ENCODE peak calls at places on chromosomes 13 and 19, in ten cellular contexts. U is skeletal muscle cell; W is GM03348; C is C1 segment of cervical spinal cord; X is activated naive CD8-positive, alpha-beta T cell treated with anti-CD3 and anti-CD28 coated beads, Interleukin-2, amount 50 U/mL, for 24 hours; A is mucosa of gallbladder; G is ascending aorta; N is stimulated activated CD4-positive, alpha-beta T cell treated with anti-CD3 and anti-CD28 coated beads, Interleukin-15, amount 100 ng/mL, for 1 hour; P is endothelial cell of umbilical vein; I is GM04503. J is an unnamed sample.

GRCh38 chr13:35881360-35881759 is 249.8 kb downstream of the DCLK1 start:
- DNase-seq in W (no peak), I (no peak), U (no peak), N (no peak), X (no peak), G (no peak), P (no peak), C (peak; percentile 77), A (no peak), J (no peak)

GRCh38 chr13:56424246-56424645 is 716.5 kb upstream of the PRR20A start:
- DNase-seq in W (no peak), N (no peak), P (peak; percentile 14), G (no peak), U (no peak), C (no peak), X (no peak), A (no peak), I (no peak), J (no peak)

GRCh38 chr19:17604372-17605025 is 49.0 kb downstream of the COLGALT1 start:
- DNase-seq in A (no peak), C (no peak), I (no peak), P (no peak), W (no peak), G (no peak), N (no peak), U (no peak), X (no peak), J (no peak)

GRCh38 chr19:40658031-40658430 is 32.4 kb downstream of the NUMBL start:
- DNase-seq in C (no peak), A (no peak), I (no peak), U (no peak), X (no peak), P (no peak), N (no peak), G (no peak), W (no peak), J (no peak)

GRCh38 chr19:57465680-57466381 is 8.9 kb upstream of the VN1R1 start:
- DNase-seq in W (no peak), P (peak; percentile 16), I (no peak), A (no peak), U (no peak), G (no peak), N (no peak), C (no peak), X (no peak), J (no peak)

GRCh38 chr13:94239135-94239534 is 240.3 kb downstream of the DCT start:
- DNase-seq in X (no peak), G (no peak), C (no peak), A (no peak), W (peak; percentile 50), U (no peak), I (peak; percentile 36), N (no peak), P (no peak), J (no peak)

GRCh38 chr13:110463876-110464510 is 97.5 kb downstream of the RAB20 start:
- DNase-seq in C (no peak), G (no peak), N (no peak), X (no peak), U (no peak), A (no peak), I (no peak), W (no peak), P (no peak), J (no peak)

GRCh38 chr19:5850743-5851293 is 431 bp downstream of the FUT3 start:
- DNase-seq in A (peak; percentile 67), N (no peak), I (no peak), W (peak; percentile 47), P (no peak), X (no peak), U (no peak), G (no peak), C (no peak), J (no peak)

GRCh38 chr13:48448963-48449614 is 36.2 kb upstream of the LPAR6 start:
- DNase-seq in N (no peak), U (peak; percentile 40), X (no peak), A (no peak), I (no peak), C (no peak), P (no peak), W (peak; percentile 58), G (no peak), J (no peak)

GRCh38 chr19:18865973-18866799 is 29.8 kb downstream of the CERS1 start:
- DNase-seq in G (no peak), P (peak; percentile 60), C (peak; percentile 43), I (no peak), A (peak; percentile 38), N (peak; percentile 39), U (no peak), X (peak; percentile 74), W (peak; percentile 95), J (peak; percentile 45)

GRCh38 chr19:3963458-3964255 is 7.2 kb downstream of the DAPK3 start:
- DNase-seq in I (no peak), W (no peak), C (no peak), N (no peak), U (no peak), A (no peak), P (no peak), G (no peak), X (no peak), J (no peak)

GRCh38 chr19:48290341-48290922 is 20.6 kb downstream of the ZNF114 start:
- DNase-seq in W (peak; percentile 78), N (no peak), P (peak; percentile 42), G (no peak), U (no peak), A (no peak), C (no peak), X (no peak), I (no peak), J (no peak)

GRCh38 chr19:39074205-39074692 is 9.9 kb upstream of the ACP7 start:
- DNase-seq in W (no peak), G (no peak), P (no peak), N (no peak), A (no peak), U (no peak), X (no peak), C (no peak), I (no peak), J (no peak)

GRCh38 chr13:110912651-110913051 is 2.2 kb downstream of the ANKRD10 start:
- DNase-seq in A (no peak), G (no peak), C (no peak), W (peak; percentile 40), N (no peak), I (peak; percentile 29), U (peak; percentile 20), P (peak; percentile 63), X (no peak), J (no peak)

GRCh38 chr13:109785141-109785891 is 1.1 kb downstream of the IRS2 start:
- DNase-seq in A (no peak), G (no peak), I (no peak), C (peak; percentile 59), N (peak; percentile 24), P (peak; percentile 44), W (peak; percentile 49), U (no peak), X (peak; percentile 44), J (peak; percentile 40)

GRCh38 chr19:2221250-2221831 is 14.8 kb downstream of the PLEKHJ1 start:
- DNase-seq in C (no peak), U (peak; percentile 41), A (no peak), G (no peak), N (no peak), I (no peak), X (no peak), P (peak; percentile 6), W (no peak), J (no peak)

GRCh38 chr13:32417995-32418394 is 9.9 kb downstream of the N4BP2L1 start:
- DNase-seq in A (no peak), U (no peak), I (no peak), W (no peak), X (no peak), G (no peak), P (no peak), N (no peak), C (no peak), J (no peak)

GRCh38 chr19:54554896-54555295 is 18.7 kb upstream of the LILRA2 start:
- DNase-seq in C (no peak), N (no peak), I (no peak), A (no peak), W (no peak), P (no peak), X (no peak), G (no peak), U (no peak), J (no peak)

GRCh38 chr19:29884044-29884443 is 58.0 kb upstream of the URI1 start:
- DNase-seq in G (no peak), C (no peak), P (no peak), W (no peak), I (no peak), U (no peak), X (no peak), A (no peak), N (no peak), J (no peak)

GRCh38 chr13:104737713-104738112 is 1671.5 kb upstream of the SLC10A2 start:
- DNase-seq in W (no peak), I (no peak), A (no peak), X (no peak), C (no peak), N (no peak), U (peak; percentile 9), P (no peak), G (no peak), J (no peak)

GRCh38 chr19:49831592-49831991 is 13.5 kb downstream of the MED25 start:
- DNase-seq in A (no peak), W (no peak), U (no peak), P (no peak), G (no peak), N (no peak), X (no peak), C (no peak), I (no peak), J (no peak)

GRCh38 chr13:80871481-80871880 is 530.6 kb upstream of the SPRY2 start:
- DNase-seq in I (no peak), W (no peak), P (peak; percentile 95), X (no peak), A (no peak), U (peak; percentile 29), G (no peak), N (no peak), C (no peak), J (no peak)

GRCh38 chr13:51858433-51859247 is 3.1 kb upstream of the CCDC70 start:
- DNase-seq in U (no peak), X (no peak), I (no peak), P (no peak), A (no peak), G (no peak), N (no peak), C (no peak), W (no peak), J (no peak)

GRCh38 chr13:19605161-19605955 is 28.1 kb upstream of the MPHOSPH8 start:
- DNase-seq in G (no peak), W (peak; percentile 27), U (no peak), N (no peak), X (no peak), I (no peak), C (no peak), P (no peak), A (no peak), J (no peak)

GRCh38 chr19:7731218-7731595 is 703 bp downstream of the CLEC4G start:
- DNase-seq in C (no peak), A (no peak), N (no peak), W (no peak), I (no peak), G (no peak), U (no peak), P (no peak), X (no peak), J (no peak)

GRCh38 chr19:1355258-1355973 is 28.3 kb upstream of the NDUFS7 start:
- DNase-seq in U (no peak), W (peak; percentile 44), N (no peak), P (no peak), A (no peak), C (peak; percentile 56), X (peak; percentile 26), I (no peak), G (no peak), J (no peak)

GRCh38 chr19:6639439-6639838 is 30.5 kb downstream of the TNFSF14 start:
- DNase-seq in U (no peak), X (peak; percentile 38), I (no peak), W (no peak), A (no peak), P (peak; percentile 35), N (no peak), C (no peak), G (no peak), J (no peak)

GRCh38 chr13:96065851-96066250 is 12.7 kb upstream of the UGGT2 start:
- DNase-seq in P (no peak), U (no peak), W (no peak), G (no peak), N (no peak), X (no peak), I (no peak), A (no peak), C (no peak), J (no peak)

J was measured in activated effector memory CD4-positive, alpha-beta T cell treated with Interleukin-2 at 50 U/mL for 16 hours.